ENCODE peak calls at places on chromosomes 2 and 18, in six cellular contexts. X, S, H, O, E and T are unnamed samples.

GRCh38 chr18:53906681-53907080 is 317.8 kb downstream of the MBD2 start:
- DNase-seq in X (no peak), S (no peak), H (no peak), O (no peak), E (no peak), T (no peak)

GRCh38 chr2:98036349-98037000 is 40.7 kb upstream of the TMEM131 start:
- DNase-seq in X (no peak), S (no peak), H (no peak), O (no peak), E (no peak), T (no peak)

GRCh38 chr2:149955201-149955600 is 367.6 kb upstream of the MMADHC start:
- DNase-seq in X (peak), S (no peak), H (no peak), O (peak), E (no peak), T (no peak)

GRCh38 chr18:3384664-3385189 is 65.2 kb upstream of the TGIF1 start:
- DNase-seq in X (no peak), S (no peak), H (no peak), O (no peak), E (no peak), T (no peak)

GRCh38 chr2:215749092-215749957 is 264.0 kb downstream of the MREG start:
- DNase-seq in X (peak), S (no peak), H (no peak), O (no peak), E (no peak), T (no peak)

GRCh38 chr18:58484989-58485962 is 143.6 kb downstream of the ALPK2 start:
- DNase-seq in X (no peak), S (no peak), H (no peak), O (no peak), E (no peak), T (no peak)

GRCh38 chr2:58194451-58194850 is 46.7 kb downstream of the FANCL start:
- DNase-seq in X (no peak), S (no peak), H (no peak), O (no peak), E (no peak), T (no peak)

GRCh38 chr2:151827564-151828142 is 568 bp downstream of the ARL5A start:
- DNase-seq in X (peak), S (peak), H (no peak), O (no peak), E (no peak), T (no peak)

GRCh38 chr2:80050246-80050645 is 254.3 kb downstream of the LRRTM1 start:
- DNase-seq in X (no peak), S (no peak), H (no peak), O (no peak), E (no peak), T (no peak)

GRCh38 chr2:9286553-9287399 is 80.2 kb downstream of the ASAP2 start:
- DNase-seq in X (no peak), S (no peak), H (no peak), O (no peak), E (no peak), T (no peak)

GRCh38 chr18:66124394-66124793 is 373.6 kb downstream of the CDH7 start:
- DNase-seq in X (no peak), S (no peak), H (no peak), O (no peak), E (no peak), T (no peak)